ENCODE peak calls at places on chromosomes 16 and 17, in nine cellular contexts. U is stimulated activated naive B cell treated with anti-CD40 and anti-IgM and Interleukin-4, amounts not matched to agents 10 μg/mL and 1 μg/mL and 100 μg/mL, for 72 hours; L is choroid plexus epithelial cell; X is GF-D8; F is ELF-1; W is CD4-positive, CD25-positive, alpha-beta regulatory T cell; R is T follicular helper cell; Y is NCI-H524 treated with DMSO at 0.1 percent for 48 hours; M is non-pigmented ciliary epithelial cell. I is an unnamed sample.

GRCh38 chr16:62256406-62256805 is 220.2 kb upstream of the CDH8 start:
- DNase-seq in W (no peak), Y (no peak), L (peak), U (no peak), R (no peak), X (no peak), M (no peak), F (no peak), I (peak)

GRCh38 chr17:1042486-1042885 is 45.6 kb downstream of the TIMM22 start:
- DNase-seq in U (no peak), L (no peak), M (no peak), W (no peak), X (no peak), R (no peak), F (no peak), Y (no peak), I (no peak)

GRCh38 chr17:77810536-77810935 is 148.0 kb upstream of the TNRC6C start:
- DNase-seq in F (peak), L (peak), Y (no peak), R (no peak), M (peak), X (no peak), W (no peak), U (no peak), I (no peak)

GRCh38 chr16:2663553-2664521 is 18.5 kb upstream of the KCTD5 start:
- DNase-seq in U (no peak), X (no peak), L (peak), F (no peak), M (no peak), Y (no peak), R (no peak), W (peak), I (peak)

GRCh38 chr16:85187002-85187401 is 74.7 kb upstream of the CIBAR2 start:
- DNase-seq in R (no peak), W (no peak), F (peak), M (no peak), U (no peak), L (peak), X (no peak), Y (no peak), I (no peak)

GRCh38 chr16:4968879-4969278 is 10.7 kb downstream of the SEC14L5 start:
- DNase-seq in X (no peak), R (no peak), Y (no peak), U (no peak), L (no peak), M (no peak), W (no peak), F (no peak), I (no peak)

GRCh38 chr16:8999800-9000199 is 36.1 kb upstream of the USP7 start:
- DNase-seq in Y (no peak), W (no peak), U (no peak), X (no peak), F (no peak), R (no peak), L (no peak), M (no peak), I (no peak)

GRCh38 chr16:89476379-89476778 is 14.0 kb downstream of the ANKRD11 start:
- DNase-seq in X (no peak), L (no peak), Y (no peak), U (no peak), F (no peak), W (no peak), M (no peak), R (no peak), I (no peak)

GRCh38 chr17:48084932-48085331 is 16.3 kb downstream of the CBX1 start:
- DNase-seq in U (no peak), F (no peak), W (no peak), L (no peak), R (no peak), Y (no peak), M (no peak), X (no peak), I (no peak)

GRCh38 chr17:75480281-75480680 is 23.8 kb downstream of the TMEM94 start:
- DNase-seq in W (no peak), L (no peak), F (no peak), M (no peak), U (no peak), R (no peak), X (no peak), Y (no peak), I (no peak)

GRCh38 chr16:50384500-50385122 is 15.8 kb upstream of the BRD7 start:
- DNase-seq in W (no peak), R (no peak), U (no peak), F (no peak), X (no peak), M (no peak), L (no peak), Y (no peak), I (no peak)

GRCh38 chr17:2937331-2938003 is 125.9 kb downstream of the OR1D5 start:
- DNase-seq in L (peak), R (no peak), U (no peak), X (no peak), M (no peak), F (no peak), W (no peak), Y (no peak), I (no peak)

GRCh38 chr16:68091604-68092261 is 6.6 kb downstream of the NFATC3 start:
- DNase-seq in W (no peak), M (no peak), L (peak), X (peak), F (no peak), Y (no peak), R (no peak), U (no peak), I (peak)

GRCh38 chr17:61997649-61998048 is 67.4 kb downstream of the MED13 start:
- DNase-seq in W (no peak), M (peak), L (peak), X (no peak), Y (no peak), U (no peak), F (no peak), R (no peak), I (no peak)

GRCh38 chr17:76368545-76368944 is 14.8 kb upstream of the PRPSAP1 start:
- DNase-seq in L (peak), M (no peak), Y (no peak), X (no peak), U (no peak), R (no peak), F (peak), W (no peak), I (no peak)

GRCh38 chr17:77416096-77416713 is 275.4 kb downstream of the SEC14L1 start:
- DNase-seq in M (no peak), U (no peak), R (no peak), X (no peak), L (no peak), F (no peak), Y (peak), W (no peak), I (no peak)